ENCODE peak calls at places on chromosomes 5 and 9, in four cellular contexts. M is left lung, N is body of pancreas, J is endothelial cell of umbilical vein. F is an unnamed sample.

GRCh38 chr5:123659495-123659894 is 147.5 kb downstream of the CSNK1G3 start:
- DNase-seq in N (no peak), J (peak; percentile 79), M (no peak), F (no peak)

GRCh38 chr5:81006955-81007636 is 46.9 kb downstream of the RASGRF2 start:
- DNase-seq in N (no peak), J (no peak), M (no peak), F (no peak)

GRCh38 chr9:6545017-6545691 is 100.4 kb downstream of the GLDC start:
- DNase-seq in N (no peak), M (no peak), J (no peak), F (no peak)

GRCh38 chr9:131915181-131915580 is 164.5 kb downstream of the MED27 start:
- DNase-seq in J (no peak), M (no peak), N (no peak), F (no peak)

GRCh38 chr5:9653811-9654210 is 23.7 kb upstream of the TAS2R1 start:
- DNase-seq in N (peak; percentile 80), M (peak; percentile 43), J (no peak), F (no peak)

GRCh38 chr5:151770383-151771258 is 1.1 kb upstream of the G3BP1 start:
- DNase-seq in M (peak; percentile 91), J (peak; percentile 67), N (peak; percentile 68), F (peak; percentile 72)

GRCh38 chr5:67249590-67249895 is 52.9 kb upstream of the CD180 start:
- DNase-seq in J (no peak), M (no peak), N (no peak), F (peak; percentile 61)

GRCh38 chr5:65121880-65122436 is 353.2 kb downstream of the CWC27 start:
- DNase-seq in J (no peak), M (no peak), N (no peak), F (no peak)

GRCh38 chr9:130111805-130112204 is 58.1 kb downstream of the GPR107 start:
- DNase-seq in J (no peak), N (no peak), M (no peak), F (no peak)

GRCh38 chr5:107121793-107122519 is 548.8 kb downstream of the EFNA5 start:
- DNase-seq in J (no peak), M (no peak), N (no peak), F (no peak)

GRCh38 chr5:178895615-178896571 is at the start of gene ZFP2:
- DNase-seq in J (peak; percentile 58), N (peak; percentile 69), M (peak; percentile 87), F (peak; percentile 47)

GRCh38 chr5:151014680-151015343 is 5.6 kb upstream of the GPX3 start:
- DNase-seq in J (no peak), M (no peak), N (no peak), F (no peak)

GRCh38 chr5:34411470-34412346 is 244.4 kb upstream of the RAI14 start:
- DNase-seq in J (no peak), M (no peak), N (no peak), F (no peak)

GRCh38 chr5:167250996-167251395 is 1040.4 kb upstream of the WWC1 start:
- DNase-seq in M (no peak), J (no peak), N (no peak), F (no peak)

GRCh38 chr5:175321927-175322532 is 122.0 kb downstream of the DRD1 start:
- DNase-seq in M (no peak), J (no peak), N (peak; percentile 16), F (peak; percentile 47)

DNA sequence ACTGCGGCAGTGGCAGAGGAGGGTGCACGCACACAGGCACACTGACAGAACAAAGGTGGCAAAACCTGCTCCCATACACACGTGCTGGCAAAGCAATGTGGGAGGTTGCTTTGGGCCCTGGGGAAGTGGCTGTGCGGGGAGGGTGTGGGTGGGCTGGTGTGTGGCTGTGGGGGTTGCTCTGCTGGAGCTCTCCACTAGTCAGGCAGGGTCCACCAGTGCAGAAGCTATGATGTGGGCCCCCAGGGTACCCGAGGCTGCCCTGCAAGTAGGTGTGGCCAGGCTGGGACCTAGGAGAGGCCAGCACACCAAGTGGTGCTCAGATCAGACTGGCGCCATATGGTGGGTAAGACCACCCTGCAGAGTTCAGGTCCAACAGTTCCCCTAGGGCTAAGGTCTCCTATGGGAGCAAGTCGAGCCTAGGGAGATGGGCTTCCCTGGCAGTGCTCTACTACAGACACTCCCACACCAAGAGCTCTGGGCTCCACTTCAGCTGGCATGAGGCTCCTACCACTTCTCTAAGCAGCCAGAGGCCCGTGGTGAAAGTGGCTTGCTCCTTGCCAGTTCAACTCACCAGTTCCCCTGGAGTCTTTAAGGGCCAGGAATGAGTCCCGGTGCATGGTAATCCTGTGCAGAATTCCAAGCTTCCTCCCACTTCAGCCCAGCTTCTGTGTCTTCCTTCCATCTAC is 46.2 kb upstream of the IFNE start:
- DNase-seq in M (peak; percentile 37), N (no peak), J (no peak), F (no peak)
- H3K9me3 ChIP-seq in M (no peaks in the 10 kb centered on the region), N (no peaks in the 10 kb centered on the region), J (no peaks in the 10 kb centered on the region), F (no peaks in the 10 kb centered on the region)

DNA sequence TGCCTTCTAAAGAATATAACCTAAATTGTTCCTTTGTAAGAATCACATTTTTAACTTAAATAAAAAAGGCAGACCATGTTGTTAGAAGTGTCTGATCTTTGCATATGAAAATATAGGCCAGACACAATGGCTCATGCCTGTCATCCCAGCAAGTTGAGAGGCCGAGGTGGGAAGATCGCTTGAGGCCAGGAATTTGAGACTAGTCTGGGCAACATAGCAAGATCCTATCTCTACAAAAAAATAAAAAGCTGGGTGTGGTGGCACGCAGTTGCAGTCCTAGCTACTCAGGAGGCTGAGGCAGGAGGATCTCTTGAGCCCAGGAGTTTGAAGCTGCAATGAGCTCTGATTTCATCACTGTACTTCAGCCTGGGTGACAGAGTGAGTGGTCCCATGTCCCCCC is 37.3 kb downstream of the TRIO start:
- DNase-seq in M (no peak), N (no peak), J (no peak), F (no peak)
- H3K4me1 ChIP-seq in M (peaks cover 57% of the 10 kb centered on the region), N (peaks cover 20% of the 10 kb centered on the region), J (peaks cover 32% of the 10 kb centered on the region), F (peaks cover 59% of the 10 kb centered on the region)

GRCh38 chr9:112285056-112285455 is 48.4 kb downstream of the PTBP3 start:
- DNase-seq in N (no peak), J (no peak), M (no peak), F (no peak)

GRCh38 chr9:112283854-112284253 is 49.6 kb downstream of the PTBP3 start:
- DNase-seq in M (no peak), J (no peak), N (no peak), F (no peak)

GRCh38 chr9:112288029-112288428 is 45.4 kb downstream of the PTBP3 start:
- DNase-seq in M (no peak), J (peak; percentile 31), N (no peak), F (no peak)

GRCh38 chr9:112286906-112287305 is 46.5 kb downstream of the PTBP3 start:
- DNase-seq in N (no peak), M (no peak), J (no peak), F (peak; percentile 63)
- H3K9me3 ChIP-seq in N (peaks cover 13% of the 10 kb centered on the region), M (no peaks in the 10 kb centered on the region), J (peaks cover 3% of the 10 kb centered on the region), F (peaks cover 20% of the 10 kb centered on the region)

DNA sequence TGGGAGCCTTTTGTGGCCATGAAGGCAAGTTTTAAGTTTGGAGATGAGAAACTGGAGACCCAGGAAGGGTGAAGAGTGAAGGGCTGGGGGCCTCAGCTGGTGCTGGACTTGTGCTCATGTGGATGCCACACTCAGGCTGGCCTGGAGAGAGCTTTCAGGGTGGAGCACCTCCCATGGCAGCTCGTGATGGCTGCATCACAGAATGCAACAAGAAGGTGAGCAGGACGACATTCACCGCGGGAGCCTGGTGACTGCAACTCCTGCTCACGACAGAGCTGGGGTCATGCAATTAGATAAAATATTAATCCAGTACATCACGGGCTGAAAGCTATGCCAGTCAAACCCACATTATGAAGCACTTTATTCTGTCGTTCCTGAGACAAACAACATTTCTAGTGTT is 59.7 kb downstream of the SEMA4D start:
- DNase-seq in J (no peak), M (peak; percentile 38), N (no peak), F (no peak)
- H3K4me1 ChIP-seq in J (no peaks in the 10 kb centered on the region), M (peaks cover 80% of the 10 kb centered on the region), N (peaks cover 16% of the 10 kb centered on the region), F (no peaks in the 10 kb centered on the region)

F was measured in A673.